ENCODE peak calls at places on chromosomes 13 and 19, in four cellular contexts. U is ovary, P is left ventricle myocardium inferior, M is right atrium auricular region. T is an unnamed sample.

GRCh38 chr13:36251012-36251411 is 36.7 kb upstream of the SOHLH2 start:
- DNase-seq in U (no peak), P (no peak), M (no peak), T (no peak)

GRCh38 chr19:4329858-4330257 is 8.8 kb downstream of the STAP2 start:
- DNase-seq in U (peak; percentile 36), P (no peak), M (no peak), T (no peak)

GRCh38 chr13:93224545-93224944 is 2.1 kb upstream of the GPC6 start:
- DNase-seq in U (no peak), P (no peak), M (no peak), T (no peak)

GRCh38 chr19:3140667-3141038 is 4.8 kb downstream of the GNA15 start:
- DNase-seq in U (no peak), P (no peak), M (no peak), T (no peak)

GRCh38 chr19:55549500-55550320 is 4.4 kb upstream of the SBK3 start:
- DNase-seq in U (no peak), P (no peak), M (no peak), T (peak; percentile 9)

GRCh38 chr13:33366469-33367062 is 81.0 kb upstream of the STARD13 start:
- DNase-seq in U (no peak), P (no peak), M (no peak), T (no peak)

GRCh38 chr13:96816874-96817273 is 177.4 kb downstream of the OXGR1 start:
- DNase-seq in U (no peak), P (no peak), M (no peak), T (no peak)

GRCh38 chr13:48585456-48585840 is 52.6 kb upstream of the RCBTB2 start:
- DNase-seq in U (no peak), P (no peak), M (no peak), T (no peak)

GRCh38 chr19:33486936-33487793 is 34.4 kb downstream of the PEPD start:
- DNase-seq in U (no peak), P (no peak), M (no peak), T (no peak)

GRCh38 chr13:32669030-32669646 is 82.9 kb downstream of the PDS5B start:
- DNase-seq in U (no peak), P (no peak), M (no peak), T (no peak)

GRCh38 chr19:46080561-46080960 is 39.8 kb upstream of the IGFL4 start:
- DNase-seq in U (no peak), P (no peak), M (no peak), T (no peak)

GRCh38 chr19:45515081-45515624 is 7.9 kb downstream of the VASP start:
- DNase-seq in U (no peak), P (peak; percentile 58), M (no peak), T (peak; percentile 47)

GRCh38 chr19:18731562-18732008 is 48.1 kb downstream of the CRTC1 start:
- DNase-seq in U (no peak), P (no peak), M (no peak), T (no peak)

GRCh38 chr13:112073245-112074138 is 6.5 kb downstream of the SOX1 start:
- DNase-seq in U (no peak), P (no peak), M (no peak), T (no peak)

GRCh38 chr13:20633802-20634201 is 66.8 kb downstream of the IFT88 start:
- DNase-seq in U (no peak), P (no peak), M (no peak), T (no peak)

GRCh38 chr19:35755550-35756371 is 1.1 kb downstream of the HSPB6 start:
- DNase-seq in U (peak; percentile 95), P (peak; percentile 90), M (peak; percentile 94), T (no peak)

GRCh38 chr13:75055296-75055695 is 426.7 kb downstream of the TBC1D4 start:
- DNase-seq in U (no peak), P (no peak), M (no peak), T (no peak)

GRCh38 chr19:3591876-3592613 is 6.8 kb downstream of the GIPC3 start:
- DNase-seq in U (no peak), P (no peak), M (no peak), T (no peak)

GRCh38 chr19:20351244-20351643 is 184.2 kb downstream of the ZNF486 start:
- DNase-seq in U (no peak), P (no peak), M (no peak), T (no peak)

GRCh38 chr19:18013621-18014111 is 5.7 kb downstream of the ARRDC2 start:
- DNase-seq in U (no peak), P (peak; percentile 27), M (no peak), T (no peak)

GRCh38 chr13:113749507-113749906 is 9.5 kb upstream of the TMEM255B start:
- DNase-seq in U (no peak), P (no peak), M (no peak), T (no peak)

GRCh38 chr19:6227941-6228325 is 51.8 kb downstream of the MLLT1 start:
- DNase-seq in U (no peak), P (no peak), M (no peak), T (no peak)

GRCh38 chr19:3471954-3472655 is 8.2 kb downstream of the SMIM24 start:
- DNase-seq in U (no peak), P (peak; percentile 44), M (no peak), T (no peak)

GRCh38 chr13:99269627-99270252 is 11.6 kb upstream of the GPR18 start:
- DNase-seq in U (no peak), P (no peak), M (no peak), T (peak; percentile 52)

GRCh38 chr19:43774103-43774939 is 6.5 kb downstream of the KCNN4 start:
- DNase-seq in U (peak; percentile 38), P (peak; percentile 68), M (peak; percentile 69), T (no peak)

GRCh38 chr13:112431734-112432133 is 55.6 kb downstream of the SPACA7 start:
- DNase-seq in U (no peak), P (no peak), M (no peak), T (no peak)

GRCh38 chr19:10817291-10818038 is 18.5 kb downstream of the TMED1 start:
- DNase-seq in U (peak; percentile 84), P (no peak), M (peak; percentile 65), T (no peak)

GRCh38 chr13:50127017-50127725 is 111.9 kb downstream of the KCNRG start:
- DNase-seq in U (peak; percentile 43), P (peak; percentile 58), M (no peak), T (peak; percentile 39)

GRCh38 chr19:10861118-10861651 is 10.2 kb upstream of the CARM1 start:
- DNase-seq in U (no peak), P (no peak), M (no peak), T (no peak)

GRCh38 chr19:42113641-42114348 is 18.5 kb downstream of the POU2F2 start:
- DNase-seq in U (no peak), P (no peak), M (no peak), T (no peak)

GRCh38 chr13:51475727-51476521 is 23.1 kb upstream of the INTS6 start:
- DNase-seq in U (no peak), P (no peak), M (no peak), T (no peak)

GRCh38 chr19:28596561-28597071 is 616.3 kb downstream of the UQCRFS1 start:
- DNase-seq in U (no peak), P (no peak), M (no peak), T (no peak)

GRCh38 chr19:3493651-3494050 is 6.8 kb downstream of the DOHH start:
- DNase-seq in U (no peak), P (no peak), M (no peak), T (no peak)

GRCh38 chr13:101098873-101099272 is 317.4 kb downstream of the NALCN start:
- DNase-seq in U (no peak), P (no peak), M (no peak), T (no peak)

GRCh38 chr19:45885556-45886426 is at the start of gene IRF2BP1:
- DNase-seq in U (peak; percentile 91), P (peak; percentile 94), M (peak; percentile 94), T (peak; percentile 94)

GRCh38 chr19:15456871-15457700 is 7.3 kb downstream of the RASAL3 start:
- DNase-seq in U (no peak), P (no peak), M (no peak), T (no peak)

GRCh38 chr13:29934531-29935308 is 84.3 kb upstream of the UBL3 start:
- DNase-seq in U (no peak), P (no peak), M (no peak), T (peak; percentile 44)

GRCh38 chr19:8539621-8540149 is 25.7 kb upstream of the ZNF414 start:
- DNase-seq in U (no peak), P (no peak), M (no peak), T (no peak)
- H3K36me3 ChIP-seq in U (no peaks in the 10 kb centered on the region), P (no peaks in the 10 kb centered on the region), M (no peaks in the 10 kb centered on the region), T (peaks cover 7% of the 10 kb centered on the region)

GRCh38 chr19:12796146-12797071 is 5.1 kb downstream of the JUNB start:
- DNase-seq in U (peak; percentile 73), P (peak; percentile 59), M (peak; percentile 87), T (peak; percentile 79)
- H3K4me3 ChIP-seq in U (no peak overlapping the region), P (peak overlapping the region; percentile 20), M (no peak overlapping the region), T (peak overlapping the region; percentile 56)

DNA sequence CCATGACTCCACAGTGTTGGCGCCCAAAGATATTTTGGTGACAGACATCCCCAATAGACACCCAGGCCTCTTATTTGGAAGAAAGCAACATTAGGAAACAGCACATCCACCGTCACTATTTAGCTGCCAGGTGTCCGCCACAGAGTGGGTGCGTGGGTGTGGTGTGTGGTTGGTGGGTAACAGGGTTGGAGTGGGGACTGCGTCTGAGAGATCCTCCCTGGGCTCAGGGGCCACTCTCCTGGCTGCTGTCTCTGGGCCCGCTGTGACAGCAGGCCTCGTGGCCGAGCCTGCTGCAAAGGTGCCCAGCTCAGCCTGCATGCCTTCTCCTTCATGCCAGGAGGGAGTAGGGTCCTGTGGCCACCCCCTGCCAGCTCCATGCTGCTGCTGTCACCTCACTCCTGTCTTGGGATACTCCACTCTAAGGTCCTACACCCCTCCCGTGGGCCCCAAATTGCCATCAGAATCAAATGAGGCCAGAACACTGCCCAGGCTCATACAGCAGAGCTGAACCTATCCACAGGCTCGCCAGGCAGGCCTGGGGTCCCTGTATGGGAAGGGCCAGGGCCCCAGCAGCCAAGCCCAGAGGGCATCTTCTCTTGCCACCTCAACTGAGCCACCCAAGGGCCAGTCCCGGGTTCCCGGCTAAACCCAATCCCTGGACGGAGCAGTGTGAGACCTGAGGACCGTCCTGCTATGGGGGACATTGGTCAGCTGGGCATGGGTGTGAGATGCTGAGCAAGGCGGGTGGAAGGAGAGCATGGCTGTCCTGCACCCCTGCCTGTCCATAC is 24.7 kb upstream of the TIMM44 start:
- DNase-seq in U (no peak), P (no peak), M (no peak), T (no peak)
- H3K36me3 ChIP-seq in U (no peaks in the 10 kb centered on the region), P (peaks cover 78% of the 10 kb centered on the region), M (peaks cover 37% of the 10 kb centered on the region), T (peaks cover 5% of the 10 kb centered on the region)

GRCh38 chr19:823565-824121 is 1.9 kb upstream of the PLPPR3 start:
- DNase-seq in U (no peak), P (no peak), M (no peak), T (no peak)

GRCh38 chr19:821976-822773 is 420 bp upstream of the PLPPR3 start:
- DNase-seq in U (no peak), P (no peak), M (no peak), T (no peak)

GRCh38 chr19:825897-826640 is 1.6 kb upstream of the AZU1 start:
- DNase-seq in U (no peak), P (no peak), M (no peak), T (no peak)

GRCh38 chr19:824885-825284 is 2.8 kb upstream of the AZU1 start:
- DNase-seq in U (no peak), P (no peak), M (no peak), T (no peak)

GRCh38 chr19:821228-821975 is at the start of gene PLPPR3:
- DNase-seq in U (no peak), P (no peak), M (no peak), T (no peak)
- H3K4me3 ChIP-seq in U (no peak within 1 kb of the TSS), P (peak within 1 kb of the TSS; percentile 63), M (peak within 1 kb of the TSS; percentile 53), T (no peak within 1 kb of the TSS)

GRCh38 chr13:110426745-110427144 is 119.7 kb downstream of the COL4A2 start:
- DNase-seq in U (no peak), P (no peak), M (no peak), T (no peak)
- H3K36me3 ChIP-seq in U (no peaks in the 10 kb centered on the region), P (peaks cover 65% of the 10 kb centered on the region), M (peaks cover 55% of the 10 kb centered on the region), T (no peaks in the 10 kb centered on the region)